ENCODE peak calls at places on chromosomes 16 and 17, in eight cellular contexts. K is HCT116, H is PC-3, V is GM23338, T is neural progenitor cell, A is MM.1S, S is GM23248, G is SK-N-SH. M is an unnamed sample. For H3K27me3 and H3K4me1, the result is how much of the 10 kb centered on the place peaks cover.

GRCh38 chr16:2331199-2331931 is 9.2 kb downstream of the ABCA3 start:
- DNase-seq in K (no peak), H (no peak), V (no peak), T (no peak), A (no peak), S (no peak), G (no peak), M (no peak)

GRCh38 chr17:82313195-82314011 is 4.0 kb downstream of the CD7 start:
- DNase-seq in K (no peak), H (no peak), V (no peak), T (no peak), A (no peak), S (no peak), G (no peak), M (no peak)

GRCh38 chr17:45818708-45819107 is 26.0 kb upstream of the SPPL2C start:
- DNase-seq in K (no peak), H (no peak), V (no peak), T (no peak), A (no peak), S (no peak), G (no peak), M (no peak)

GRCh38 chr17:82235775-82236141 is 6.9 kb downstream of the SLC16A3 start:
- DNase-seq in K (no peak), H (no peak), V (no peak), T (no peak), A (no peak), S (no peak), G (no peak), M (peak)

GRCh38 chr16:85391769-85392583 is 221.1 kb upstream of the GSE1 start:
- DNase-seq in K (no peak), H (no peak), V (no peak), T (no peak), A (no peak), S (peak), G (no peak), M (no peak)

GRCh38 chr16:77387810-77388209 is 47.0 kb downstream of the ADAMTS18 start:
- DNase-seq in K (no peak), H (peak), V (peak), T (no peak), A (no peak), S (no peak), G (no peak), M (peak)

GRCh38 chr17:37147301-37147812 is 198.6 kb downstream of the AATF start:
- DNase-seq in K (no peak), H (peak), V (no peak), T (no peak), A (peak), S (no peak), G (no peak), M (peak)

GRCh38 chr16:87963400-87963799 is 12.2 kb downstream of the BANP start:
- DNase-seq in K (no peak), H (peak), V (no peak), T (no peak), A (no peak), S (peak), G (no peak), M (no peak)

GRCh38 chr17:8563981-8564602 is 66.4 kb downstream of the MYH10 start:
- DNase-seq in K (no peak), H (no peak), V (no peak), T (no peak), A (no peak), S (peak), G (no peak), M (no peak)

GRCh38 chr17:18920911-18921441 is 31.0 kb upstream of the SLC5A10 start:
- DNase-seq in K (no peak), H (peak), V (no peak), T (no peak), A (peak), S (peak), G (no peak), M (no peak)

GRCh38 chr16:10592611-10593010 is 12.2 kb upstream of the EMP2 start:
- DNase-seq in K (no peak), H (no peak), V (no peak), T (no peak), A (no peak), S (no peak), G (no peak), M (no peak)

GRCh38 chr16:83802135-83802534 is 5.6 kb upstream of the HSBP1 start:
- DNase-seq in K (no peak), H (peak), V (peak), T (no peak), A (no peak), S (peak), G (no peak), M (peak)

GRCh38 chr17:42519546-42520444 is 16.2 kb upstream of the NAGLU start:
- DNase-seq in K (peak), H (peak), V (peak), T (peak), A (no peak), S (peak), G (no peak), M (peak)

GRCh38 chr16:2968368-2968737 is 795 bp upstream of the PAQR4 start:
- DNase-seq in K (peak), H (no peak), V (peak), T (no peak), A (no peak), S (peak), G (no peak), M (no peak)

GRCh38 chr16:87584271-87584670 is 18.0 kb upstream of the JPH3 start:
- DNase-seq in K (no peak), H (peak), V (no peak), T (no peak), A (no peak), S (peak), G (no peak), M (no peak)

GRCh38 chr17:1742371-1743093 is at the start of gene SERPINF2:
- DNase-seq in K (no peak), H (no peak), V (no peak), T (no peak), A (no peak), S (no peak), G (no peak), M (peak)

GRCh38 chr17:74730491-74731346 is 6.3 kb upstream of the RAB37 start:
- DNase-seq in K (no peak), H (peak), V (no peak), T (no peak), A (no peak), S (no peak), G (no peak), M (no peak)
- TF ChIP-seq EZH2phosphoT487 in K (no peak), H (no peak), V (no peak), T (no peak), A (no peak), S (no peak), G (no peak), M (no peak)

GRCh38 chr17:46827274-46827673 is 8.8 kb upstream of the WNT3 start:
- DNase-seq in K (no peak), H (no peak), V (no peak), T (no peak), A (no peak), S (no peak), G (no peak), M (no peak)
- H3K27me3 ChIP-seq in K (under half), H (under half), V (under half), T (half or more), A (under half), S (under half), G (under half), M (under half)

GRCh38 chr17:63704836-63705235 is 4.9 kb upstream of the LIMD2 start:
- DNase-seq in K (no peak), H (no peak), V (no peak), T (no peak), A (no peak), S (no peak), G (no peak), M (no peak)
- H3K4me1 ChIP-seq in K (under half), H (under half), V (under half), T (under half), A (under half), S (under half), G (under half), M (under half)

GRCh38 chr16:89198417-89199240 is 1.7 kb downstream of the SLC22A31 start:
- DNase-seq in K (no peak), H (no peak), V (no peak), T (no peak), A (no peak), S (no peak), G (peak), M (peak)
- TF ChIP-seq EZH2phosphoT487 in K (no peak), H (no peak), V (no peak), T (no peak), A (no peak), S (no peak), G (no peak), M (no peak)

GRCh38 chr17:17689312-17689711 is 8.1 kb downstream of the RAI1 start:
- DNase-seq in K (no peak), H (no peak), V (no peak), T (no peak), A (no peak), S (no peak), G (no peak), M (no peak)
- H3K27me3 ChIP-seq in K (under half), H (under half), V (half or more), T (under half), A (under half), S (under half), G (under half), M (under half)

DNA sequence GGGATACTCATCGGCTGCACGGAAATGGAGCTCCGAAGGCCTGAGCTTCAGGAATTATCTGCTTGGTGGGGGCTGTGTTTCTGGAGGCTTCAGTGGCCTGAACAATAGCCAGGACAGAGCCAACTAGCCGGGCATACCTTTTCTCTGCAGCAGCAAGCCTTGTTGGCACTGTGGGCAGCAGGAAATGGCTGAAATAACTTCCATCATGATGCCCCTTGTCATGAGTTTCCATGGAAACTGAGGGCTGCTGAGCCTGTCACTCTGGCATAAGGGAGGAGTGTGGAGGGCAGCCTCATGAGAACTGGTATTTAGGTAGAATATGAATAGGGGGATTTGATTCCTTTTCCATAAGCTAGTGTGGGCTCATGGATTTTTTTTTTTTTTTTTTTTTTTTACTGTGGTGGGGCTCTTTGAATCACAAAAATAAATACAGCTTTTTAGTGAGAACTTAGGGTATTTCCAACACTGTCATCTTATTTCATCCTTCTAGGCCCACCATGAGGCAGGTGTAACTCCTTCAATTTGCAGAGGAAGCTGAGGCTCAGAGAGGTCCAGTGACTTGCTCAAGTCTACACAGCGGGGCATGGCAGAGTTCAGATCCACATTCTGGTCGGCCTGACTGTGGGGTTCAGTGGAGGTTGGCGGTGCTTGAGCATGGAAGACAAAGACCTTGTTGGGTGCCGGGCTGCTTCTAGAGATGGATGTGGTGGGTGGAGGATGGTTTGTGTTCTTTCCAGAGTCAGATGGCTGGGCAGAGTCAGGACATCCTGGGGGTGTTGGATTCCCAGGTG is 39.6 kb downstream of the PLCG2 start:
- DNase-seq in K (no peak), H (no peak), V (no peak), T (no peak), A (no peak), S (no peak), G (no peak), M (no peak)
- H3K4me1 ChIP-seq in K (under half), H (under half), V (under half), T (under half), A (under half), S (under half), G (under half), M (under half)

DNA sequence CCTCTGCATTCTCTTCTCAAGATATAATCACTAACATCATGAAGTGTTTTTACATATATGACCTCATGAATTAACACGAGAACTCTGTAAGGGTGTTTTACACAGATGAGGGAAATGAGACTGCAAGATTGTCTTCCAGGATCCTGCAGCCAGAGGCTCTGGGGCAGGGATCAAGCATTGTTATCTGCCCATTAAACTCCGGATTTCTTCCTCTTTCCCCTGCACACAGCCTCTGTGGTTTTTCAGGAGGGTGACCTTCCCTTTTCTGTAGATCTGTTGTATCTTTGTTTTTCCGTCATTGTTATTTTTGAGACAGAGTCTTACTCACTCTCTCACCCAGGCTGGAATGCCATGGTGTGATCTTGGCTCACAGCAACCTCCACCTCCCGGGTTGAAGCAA is 22.8 kb downstream of the LCMT1 start:
- DNase-seq in K (no peak), H (no peak), V (no peak), T (no peak), A (no peak), S (no peak), G (no peak), M (no peak)
- TF ChIP-seq EZH2phosphoT487 in K (no peak), H (no peak), V (no peak), T (no peak), A (no peak), S (no peak), G (no peak), M (no peak)

GRCh38 chr16:7116734-7117133 is 215.9 kb upstream of the RBFOX1 start:
- DNase-seq in K (no peak), H (no peak), V (no peak), T (no peak), A (no peak), S (no peak), G (no peak), M (no peak)
- H3K27me3 ChIP-seq in K (under half), H (under half), V (under half), T (under half), A (under half), S (under half), G (under half), M (under half)

DNA sequence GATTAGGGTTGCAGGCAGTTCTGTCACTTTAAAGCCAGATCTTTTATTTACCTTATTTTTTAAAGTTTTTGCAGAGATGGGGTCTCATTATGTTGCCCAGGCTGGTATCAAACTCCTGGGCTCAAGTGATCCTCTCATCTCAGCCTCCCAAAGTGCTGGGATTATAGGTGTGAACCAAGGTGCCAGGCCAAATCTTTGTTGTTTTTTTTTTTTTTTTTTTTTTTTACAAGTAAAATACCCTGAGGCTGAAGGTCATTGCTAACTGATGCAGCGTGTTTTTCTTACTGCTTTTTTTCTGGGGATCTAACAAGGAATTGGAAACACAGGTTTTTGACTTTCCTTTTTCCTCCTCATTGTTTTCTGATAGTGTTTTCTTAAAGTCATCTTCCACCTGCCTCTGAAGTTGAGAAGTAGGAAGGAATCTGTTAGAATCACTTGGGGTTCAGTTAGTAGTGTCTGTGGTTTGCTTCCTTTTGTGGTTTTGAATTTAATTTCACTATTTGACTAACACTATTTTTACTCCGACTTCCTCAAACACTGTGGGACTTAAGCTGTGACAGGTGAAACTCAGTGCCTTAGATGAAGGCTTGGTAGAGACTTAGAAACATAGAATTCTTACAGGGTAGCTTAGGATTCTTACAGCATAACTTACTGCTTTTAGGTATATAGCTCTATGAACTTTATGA is 22.2 kb downstream of the CLTC start:
- DNase-seq in K (no peak), H (peak), V (no peak), T (no peak), A (peak), S (no peak), G (no peak), M (no peak)
- H3K4me1 ChIP-seq in K (under half), H (under half), V (under half), T (under half), A (under half), S (under half), G (under half), M (under half)

GRCh38 chr17:80477647-80478478 is 1.5 kb upstream of the NPTX1 start:
- DNase-seq in K (no peak), H (no peak), V (peak), T (peak), A (no peak), S (peak), G (peak), M (peak)

GRCh38 chr17:80476877-80477646 is 655 bp upstream of the NPTX1 start:
- DNase-seq in K (no peak), H (no peak), V (no peak), T (peak), A (no peak), S (peak), G (peak), M (no peak)

GRCh38 chr17:80474231-80474932 is 2.0 kb downstream of the NPTX1 start:
- DNase-seq in K (peak), H (peak), V (no peak), T (peak), A (no peak), S (peak), G (peak), M (peak)

GRCh38 chr17:80474933-80475915 is 1.2 kb downstream of the NPTX1 start:
- DNase-seq in K (no peak), H (no peak), V (no peak), T (peak), A (no peak), S (peak), G (peak), M (no peak)

GRCh38 chr17:80475949-80476876 is at the start of gene NPTX1:
- DNase-seq in K (no peak), H (peak), V (peak), T (peak), A (no peak), S (peak), G (peak), M (peak)
- TF ChIP-seq EZH2phosphoT487 in K (no peak), H (peak), V (peak), T (peak), A (no peak), S (peak), G (peak), M (no peak)